ENCODE peak calls at places on chromosomes 7 and 10, in four cellular contexts. O is A549, R is K562, F is HepG2. I is an unnamed sample.

GRCh38 chr10:47458466-47459154 is 25.3 kb downstream of the ANXA8 start:
- DNase-seq in R (no peak), F (no peak), O (peak; percentile 42), I (no peak)

GRCh38 chr7:15977663-15978062 is 291.2 kb upstream of the MEOX2 start:
- DNase-seq in O (no peak), R (no peak), F (no peak), I (no peak)

GRCh38 chr10:49274886-49275285 is 24.1 kb upstream of the C10orf71 start:
- DNase-seq in O (no peak), R (no peak), F (no peak), I (no peak)

GRCh38 chr7:23261843-23262452 is 15.4 kb downstream of the GPNMB start:
- DNase-seq in F (peak; percentile 58), O (peak; percentile 76), R (peak; percentile 85), I (peak; percentile 68)

GRCh38 chr10:78937800-78938694 is 130.7 kb upstream of the ZMIZ1 start:
- DNase-seq in R (peak; percentile 65), F (peak; percentile 61), O (no peak), I (no peak)

GRCh38 chr10:94409016-94409657 is 6.8 kb downstream of the TBC1D12 start:
- DNase-seq in O (no peak), R (no peak), F (no peak), I (no peak)

GRCh38 chr7:18086165-18087030 is 58.8 kb upstream of the PRPS1L1 start:
- DNase-seq in F (no peak), O (peak; percentile 12), R (peak; percentile 38), I (peak; percentile 36)

GRCh38 chr10:46517541-46517940 is 38.9 kb downstream of the GPRIN2 start:
- DNase-seq in O (no peak), F (no peak), R (no peak), I (no peak)

GRCh38 chr7:3294432-3295100 is 6.5 kb upstream of the SDK1 start:
- DNase-seq in R (no peak), F (no peak), O (no peak), I (peak; percentile 36)

GRCh38 chr7:15326044-15326644 is 235.7 kb downstream of the AGMO start:
- DNase-seq in F (peak; percentile 3), R (peak; percentile 9), O (peak; percentile 31), I (no peak)

GRCh38 chr7:127943541-127944521 is 87.4 kb downstream of the LRRC4 start:
- DNase-seq in F (no peak), R (peak; percentile 15), O (no peak), I (no peak)

GRCh38 chr10:26550774-26551526 is 112.8 kb downstream of the APBB1IP start:
- DNase-seq in F (peak; percentile 27), O (peak; percentile 54), R (peak; percentile 36), I (peak; percentile 21)

GRCh38 chr10:107264742-107265141 is 100.2 kb upstream of the SORCS1 start:
- DNase-seq in O (no peak), R (peak; percentile 6), F (no peak), I (peak; percentile 57)

GRCh38 chr7:76149847-76150691 is 51.6 kb upstream of the SRRM3 start:
- DNase-seq in F (no peak), R (no peak), O (no peak), I (no peak)

GRCh38 chr10:1715821-1716220 is 21.5 kb downstream of the ADARB2 start:
- DNase-seq in F (no peak), O (peak; percentile 50), R (peak; percentile 46), I (peak; percentile 60)

GRCh38 chr10:71515531-71516172 is 118.9 kb downstream of the CDH23 start:
- DNase-seq in O (no peak), R (no peak), F (no peak), I (no peak)

GRCh38 chr7:117548035-117548434 is 68.2 kb downstream of the CFTR start:
- DNase-seq in F (no peak), R (no peak), O (no peak), I (no peak)

GRCh38 chr10:3426190-3426845 is 253.7 kb upstream of the PITRM1 start:
- DNase-seq in R (no peak), O (peak; percentile 22), F (peak; percentile 2), I (no peak)

GRCh38 chr7:121755818-121756501 is 117.0 kb upstream of the PTPRZ1 start:
- DNase-seq in O (no peak), F (no peak), R (no peak), I (no peak)

GRCh38 chr10:23150610-23151009 is 41.5 kb upstream of the PTF1A start:
- DNase-seq in O (no peak), R (no peak), F (no peak), I (no peak)

GRCh38 chr7:28956608-28957063 is 1.5 kb downstream of the TRIL start:
- DNase-seq in R (no peak), F (peak; percentile 48), O (peak; percentile 33), I (peak; percentile 88)

GRCh38 chr7:64951250-64951848 is 39.5 kb downstream of the ZNF117 start:
- DNase-seq in O (peak; percentile 46), F (peak; percentile 52), R (peak; percentile 71), I (no peak)

GRCh38 chr7:28358423-28358868 is 53.9 kb upstream of the CREB5 start:
- DNase-seq in R (no peak), F (no peak), O (peak; percentile 61), I (no peak)

GRCh38 chr10:23351914-23352313 is 7.3 kb upstream of the C10orf67 start:
- DNase-seq in F (no peak), O (no peak), R (no peak), I (no peak)

GRCh38 chr7:91068136-91068795 is 196.0 kb upstream of the FZD1 start:
- DNase-seq in R (no peak), O (no peak), F (no peak), I (no peak)

GRCh38 chr10:12716042-12716441 is 285.5 kb downstream of the CCDC3 start:
- DNase-seq in O (no peak), F (no peak), R (no peak), I (no peak)

DNA sequence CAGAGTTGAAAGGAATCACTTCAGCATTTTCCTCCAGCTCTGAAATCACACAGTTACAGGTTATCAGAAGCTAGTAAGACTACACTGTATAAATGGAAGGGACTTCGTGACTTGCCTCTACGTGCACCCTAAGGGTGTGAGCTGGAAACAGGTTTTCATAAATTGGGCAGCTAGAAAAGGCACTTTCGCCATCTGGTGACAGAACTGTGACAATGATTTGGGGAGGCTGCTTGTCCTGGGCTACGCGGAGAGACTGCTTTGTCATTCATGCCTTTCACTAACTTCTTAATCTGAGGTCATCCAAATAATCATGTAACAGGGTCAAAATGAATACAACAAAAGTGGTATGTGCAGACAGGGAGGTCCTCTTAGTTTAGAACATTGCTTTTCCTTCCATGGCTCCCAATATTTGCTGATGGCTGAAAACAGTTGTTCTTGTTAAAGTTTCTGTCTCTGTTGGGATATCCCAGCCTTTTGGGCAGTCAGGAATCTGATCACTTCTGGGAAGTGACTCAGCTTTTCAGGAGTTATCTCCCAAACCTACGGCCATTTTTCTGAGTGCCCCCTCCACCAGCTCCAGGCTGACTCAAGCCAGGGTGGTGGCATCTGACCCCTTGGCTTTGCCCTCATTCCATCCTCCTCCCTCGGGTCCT is 17.8 kb downstream of the VWC2 start:
- DNase-seq in F (peak; percentile 28), R (peak; percentile 7), O (peak; percentile 31), I (peak; percentile 48)
- TF ChIP-seq NR3C1 in F (no peak), R (no peak), O (no peak), I (no peak)

GRCh38 chr7:19617921-19618320 is 90.9 kb downstream of the POLR1F start:
- DNase-seq in F (no peak), O (no peak), R (no peak), I (no peak)

GRCh38 chr7:19620470-19620869 is 88.4 kb downstream of the POLR1F start:
- DNase-seq in F (no peak), O (no peak), R (no peak), I (no peak)

GRCh38 chr7:19623676-19624075 is 85.2 kb downstream of the POLR1F start:
- DNase-seq in F (no peak), O (no peak), R (no peak), I (no peak)

GRCh38 chr7:19619122-19619521 is 89.7 kb downstream of the POLR1F start:
- DNase-seq in F (no peak), O (no peak), R (no peak), I (no peak)

GRCh38 chr7:19621740-19622139 is 87.1 kb downstream of the POLR1F start:
- DNase-seq in O (no peak), F (no peak), R (no peak), I (no peak)
- TF ChIP-seq NR3C1 in O (no peak), F (no peak), R (no peak), I (no peak)

GRCh38 chr7:143519411-143520131 is 41.9 kb downstream of the TAS2R41 start:
- DNase-seq in F (no peak), O (peak; percentile 37), R (no peak), I (no peak)

GRCh38 chr7:143514995-143515735 is 37.5 kb downstream of the TAS2R41 start:
- DNase-seq in F (no peak), O (no peak), R (no peak), I (no peak)

GRCh38 chr7:143518521-143518920 is 40.8 kb downstream of the TAS2R41 start:
- DNase-seq in F (no peak), R (no peak), O (no peak), I (no peak)

GRCh38 chr7:143514487-143514886 is 36.8 kb downstream of the TAS2R41 start:
- DNase-seq in F (no peak), R (no peak), O (no peak), I (no peak)

DNA sequence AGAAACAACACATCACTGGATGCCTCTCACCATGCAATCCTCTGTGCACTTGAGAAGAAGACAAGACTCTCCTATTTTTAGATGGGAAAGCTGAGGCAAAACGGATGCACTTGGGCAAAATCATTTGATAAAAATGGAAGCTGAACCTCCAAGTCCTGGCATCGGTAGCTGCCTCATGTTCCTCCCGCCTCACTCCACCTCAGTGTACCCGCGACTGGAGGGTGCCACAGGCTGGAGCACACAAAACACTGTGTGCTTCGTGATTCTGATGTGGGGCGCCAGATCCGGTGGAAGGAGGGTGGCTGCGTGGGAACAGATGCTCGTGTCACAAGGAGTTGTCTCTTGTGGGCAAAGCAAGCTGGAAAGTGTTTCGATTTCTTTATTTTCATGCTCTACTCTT is 41.3 kb downstream of the TAS2R41 start:
- DNase-seq in O (no peak), R (no peak), F (no peak), I (no peak)
- TF ChIP-seq NR3C1 in O (no peak), R (no peak), F (no peak), I (no peak)

GRCh38 chr7:32616625-32617024 is 121.3 kb downstream of the AVL9 start:
- DNase-seq in R (peak; percentile 81), F (no peak), O (peak; percentile 92), I (no peak)
- TF ChIP-seq NR3C1 in R (no peak), F (no peak), O (no peak), I (no peak)

I was measured in WTC11.